ENCODE peak calls at places on chromosomes 3 and 15, in four cellular contexts. C is right cardiac atrium, U is mammary epithelial cell, B is AG04450. R is an unnamed sample.
A peak's percentile ranks its signal among the peaks of the same experiment; 100 is the strongest.

GRCh38 chr3:6799264-6799915 is 61.5 kb upstream of the GRM7 start:
- DNase-seq in C (peak; percentile 53), U (peak; percentile 18), B (no peak), R (no peak)

GRCh38 chr3:128701342-128702212 is 24.4 kb upstream of the RAB7A start:
- DNase-seq in C (no peak), U (no peak), B (no peak), R (no peak)

GRCh38 chr3:185070491-185071335 is 82.1 kb downstream of the C3orf70 start:
- DNase-seq in C (peak; percentile 59), U (peak; percentile 21), B (no peak), R (no peak)

GRCh38 chr3:182364723-182365650 is 428.3 kb upstream of the ATP11B start:
- DNase-seq in C (peak; percentile 43), U (peak; percentile 99), B (no peak), R (no peak)

GRCh38 chr15:33132722-33133345 is 61.7 kb downstream of the FMN1 start:
- DNase-seq in C (no peak), U (peak; percentile 92), B (peak; percentile 61), R (no peak)

GRCh38 chr15:80351211-80351610 is 53.0 kb upstream of the ARNT2 start:
- DNase-seq in C (no peak), U (no peak), B (no peak), R (no peak)

GRCh38 chr3:28850186-28850585 is 430.7 kb upstream of the RBMS3 start:
- DNase-seq in C (peak; percentile 53), U (no peak), B (no peak), R (no peak)

GRCh38 chr15:59420986-59421618 is 16.9 kb upstream of the FAM81A start:
- DNase-seq in C (no peak), U (no peak), B (no peak), R (no peak)

GRCh38 chr3:141796436-141797166 is 33.4 kb downstream of the GRK7 start:
- DNase-seq in C (no peak), U (no peak), B (no peak), R (no peak)

GRCh38 chr15:60441323-60441722 is 37.6 kb downstream of the ICE2 start:
- DNase-seq in C (no peak), U (no peak), B (no peak), R (no peak)

GRCh38 chr15:78726870-78727551 is 84.3 kb downstream of the ADAMTS7 start:
- DNase-seq in C (no peak), U (peak; percentile 26), B (no peak), R (no peak)

GRCh38 chr15:34673241-34673640 is 81.6 kb downstream of the GJD2 start:
- DNase-seq in C (no peak), U (no peak), B (no peak), R (no peak)

GRCh38 chr3:41863024-41863423 is 98.9 kb downstream of the ULK4 start:
- DNase-seq in C (no peak), U (peak; percentile 15), B (no peak), R (no peak)

GRCh38 chr3:134328147-134328591 is 46.1 kb downstream of the AMOTL2 start:
- DNase-seq in C (no peak), U (peak; percentile 92), B (peak; percentile 83), R (no peak)

GRCh38 chr15:69997701-69998273 is 99.9 kb downstream of the TLE3 start:
- DNase-seq in C (peak; percentile 88), U (peak; percentile 14), B (no peak), R (peak; percentile 38)

GRCh38 chr3:65425880-65426279 is 612.8 kb downstream of the MAGI1 start:
- DNase-seq in C (no peak), U (no peak), B (no peak), R (no peak)

GRCh38 chr3:50316657-50317242 is 5.8 kb downstream of the HYAL2 start:
- DNase-seq in C (peak; percentile 62), U (peak; percentile 99), B (no peak), R (no peak)

DNA sequence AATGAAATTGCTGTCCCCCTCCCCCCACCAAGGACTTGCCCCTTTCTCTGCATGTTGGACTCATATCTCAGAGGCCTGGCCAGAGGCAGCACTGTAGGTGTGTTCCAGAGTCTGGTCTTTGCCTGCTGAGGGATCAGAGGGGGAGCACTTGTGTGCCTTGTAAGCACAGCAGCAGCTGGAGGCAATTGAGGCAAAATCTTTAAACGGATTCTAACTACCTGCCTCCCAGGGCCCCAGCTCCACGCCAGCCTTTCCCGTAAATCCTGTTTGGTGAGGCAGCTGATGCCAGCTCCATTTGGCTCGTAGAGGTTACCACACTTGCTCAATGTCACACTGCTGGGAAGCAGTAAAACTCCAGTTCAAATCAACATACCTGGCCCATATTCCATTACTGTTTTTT is 2.3 kb upstream of the IDH2 start:
- DNase-seq in C (no peak), U (no peak), B (no peak), R (no peak)
- H3K27ac ChIP-seq in C (peak overlapping the region; percentile 54), U (no peak overlapping the region), B (no peak overlapping the region), R (peak overlapping the region; percentile 98)

GRCh38 chr3:12997387-12997786 is 75.8 kb downstream of the IQSEC1 start:
- DNase-seq in C (no peak), U (no peak), B (no peak), R (no peak)
- H3K27ac ChIP-seq in C (no peak overlapping the region), U (no peak overlapping the region), B (no peak overlapping the region), R (no peak overlapping the region)

GRCh38 chr3:108394016-108394415 is 97.7 kb downstream of the HHLA2 start:
- DNase-seq in C (no peak), U (no peak), B (no peak), R (no peak)

GRCh38 chr3:108394563-108394962 is 98.2 kb downstream of the HHLA2 start:
- DNase-seq in C (no peak), U (no peak), B (no peak), R (no peak)

GRCh38 chr3:108389361-108389760 is 93.0 kb downstream of the HHLA2 start:
- DNase-seq in C (no peak), U (no peak), B (no peak), R (no peak)

GRCh38 chr3:108393128-108393900 is 97.0 kb downstream of the HHLA2 start:
- DNase-seq in C (no peak), U (no peak), B (no peak), R (no peak)

DNA sequence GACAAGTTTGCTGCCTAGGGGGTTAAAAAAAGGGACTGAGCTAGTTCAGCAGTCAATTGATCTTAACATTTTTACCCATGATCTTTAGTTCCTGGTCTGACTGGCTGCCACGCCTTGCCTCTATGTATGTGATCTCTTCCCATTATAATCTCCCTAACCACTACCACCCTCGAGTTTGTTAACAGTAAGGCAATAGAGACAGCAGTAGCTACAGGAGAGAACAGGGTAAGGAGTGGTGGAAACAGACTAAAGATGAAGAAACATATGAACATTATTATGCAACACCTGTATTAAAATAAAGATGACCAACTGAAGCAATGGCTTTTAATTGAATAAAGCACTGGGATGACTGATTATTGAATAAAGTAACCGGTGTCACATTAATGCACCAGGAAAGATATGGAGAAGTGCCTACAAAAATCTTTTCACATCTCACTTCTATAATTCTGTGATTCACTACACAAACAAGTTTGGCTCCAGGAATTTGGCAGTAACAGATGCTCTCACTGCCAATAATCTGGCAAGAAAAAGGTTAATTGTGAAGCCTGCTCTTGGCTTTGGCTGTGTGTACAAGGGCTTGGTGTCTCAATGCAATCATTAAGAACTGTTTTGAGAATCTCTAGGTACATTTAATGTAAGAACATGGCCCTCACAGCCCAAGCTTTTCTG is 95.7 kb downstream of the HHLA2 start:
- DNase-seq in C (no peak), U (peak; percentile 9), B (no peak), R (no peak)
- H3K27ac ChIP-seq in C (no peak overlapping the region), U (no peak overlapping the region), B (no peak overlapping the region), R (no peak overlapping the region)

GRCh38 chr3:156497326-156497725 is 57.6 kb downstream of the SSR3 start:
- DNase-seq in C (no peak), U (no peak), B (no peak), R (no peak)
- H3K27ac ChIP-seq in C (no peak overlapping the region), U (no peak overlapping the region), B (no peak overlapping the region), R (no peak overlapping the region)

DNA sequence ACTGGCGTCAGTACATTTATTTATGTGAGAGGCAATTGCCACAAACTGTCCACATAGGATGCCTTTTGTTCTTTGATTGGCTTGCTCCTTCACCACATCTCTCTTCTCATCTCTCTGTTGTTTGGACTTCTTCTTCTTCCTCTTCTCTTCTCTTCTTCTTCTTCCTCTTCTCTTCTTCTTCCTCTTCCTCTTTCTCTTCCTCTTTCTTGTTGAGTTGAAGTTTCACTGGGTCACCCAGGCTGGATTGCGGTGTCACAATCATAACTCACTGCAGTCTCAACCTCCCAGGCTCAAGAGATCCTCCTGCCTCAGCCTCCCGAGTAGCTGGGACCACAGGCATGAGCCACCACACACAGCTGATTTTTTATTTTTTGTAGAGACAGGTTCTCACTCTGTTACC is 67.7 kb upstream of the GSK3B start:
- DNase-seq in C (no peak), U (no peak), B (no peak), R (no peak)
- H3K27ac ChIP-seq in C (no peak overlapping the region), U (no peak overlapping the region), B (no peak overlapping the region), R (no peak overlapping the region)